ENCODE peak calls at places on chromosomes 4 and X, in six cellular contexts. B is right lobe of liver, W is esophagus muscularis mucosa, P is prostate gland, U is tibial nerve, X is vagina. F is an unnamed sample. For H3K36me3, the result is how much of the 10 kb centered on the place peaks cover.

GRCh38 chr4:20860878-20861277 is 160.6 kb downstream of the PACRGL start:
- DNase-seq in B (no peak), P (no peak), X (no peak), W (no peak), U (no peak), F (no peak)

GRCh38 chrX:56728321-56728720 is 722 bp upstream of the NBDY start:
- DNase-seq in W (no peak), U (no peak), X (no peak), B (no peak), P (no peak), F (no peak)

GRCh38 chrX:30039768-30040167 is 175.6 kb upstream of the MAGEB2 start:
- DNase-seq in P (no peak), X (no peak), W (no peak), U (no peak), B (no peak), F (no peak)

GRCh38 chr4:48275247-48275646 is 5.6 kb upstream of the TEC start:
- DNase-seq in P (no peak), U (no peak), B (no peak), W (no peak), X (no peak), F (no peak)

GRCh38 chr4:182827981-182828677 is 89.1 kb downstream of the DCTD start:
- DNase-seq in W (no peak), U (no peak), B (no peak), X (no peak), P (no peak), F (no peak)

GRCh38 chr4:11178433-11178832 is 250.3 kb downstream of the HS3ST1 start:
- DNase-seq in P (no peak), B (no peak), U (no peak), X (no peak), W (no peak), F (no peak)

GRCh38 chr4:112183252-112183651 is 38.0 kb downstream of the FAM241A start:
- DNase-seq in X (no peak), U (no peak), P (no peak), B (no peak), W (no peak), F (no peak)

GRCh38 chrX:54063361-54063760 is 19.1 kb upstream of the PHF8 start:
- DNase-seq in U (no peak), B (no peak), X (no peak), P (no peak), W (no peak), F (no peak)

GRCh38 chrX:151700581-151700980 is 5.3 kb downstream of the PRRG3 start:
- DNase-seq in W (no peak), X (no peak), P (no peak), U (no peak), B (no peak), F (no peak)

GRCh38 chrX:131778269-131779218 is 234.7 kb downstream of the OR13H1 start:
- DNase-seq in P (no peak), W (no peak), B (no peak), X (no peak), U (no peak), F (no peak)

GRCh38 chr4:24212642-24213041 is 322.8 kb upstream of the PPARGC1A start:
- DNase-seq in B (no peak), U (no peak), W (peak), P (no peak), X (no peak), F (no peak)

GRCh38 chrX:49058794-49059193 is at the start of gene CCDC120:
- DNase-seq in W (no peak), U (no peak), X (no peak), B (no peak), P (peak), F (no peak)

GRCh38 chr4:97153042-97153441 is 990.2 kb downstream of the STPG2 start:
- DNase-seq in X (no peak), U (no peak), B (no peak), P (no peak), W (no peak), F (no peak)

GRCh38 chr4:109675843-109676242 is 27.4 kb downstream of the CASP6 start:
- DNase-seq in W (no peak), P (no peak), B (no peak), X (no peak), U (no peak), F (no peak)

GRCh38 chrX:41720125-41720780 is 3.7 kb upstream of the GPR82 start:
- DNase-seq in P (no peak), W (no peak), U (no peak), X (no peak), B (no peak), F (no peak)

GRCh38 chrX:6120329-6120728 is 108.3 kb downstream of the NLGN4X start:
- DNase-seq in U (no peak), B (no peak), W (no peak), P (no peak), X (no peak), F (no peak)

GRCh38 chr4:97404876-97405523 is 738.3 kb downstream of the STPG2 start:
- DNase-seq in P (no peak), U (no peak), W (no peak), X (no peak), B (no peak), F (no peak)

GRCh38 chr4:174764105-174764729 is 64.8 kb downstream of the GLRA3 start:
- DNase-seq in U (no peak), W (no peak), B (no peak), X (no peak), P (no peak), F (no peak)

GRCh38 chrX:136339702-136340101 is 38.9 kb downstream of the ADGRG4 start:
- DNase-seq in B (no peak), U (no peak), X (no peak), W (no peak), P (no peak), F (no peak)

GRCh38 chr4:153603258-153603657 is 80.8 kb upstream of the TLR2 start:
- DNase-seq in P (no peak), B (no peak), X (no peak), W (no peak), U (no peak), F (no peak)

GRCh38 chr4:165384608-165385007 is 5.8 kb downstream of the CPE start:
- DNase-seq in W (no peak), P (no peak), U (no peak), B (no peak), X (no peak), F (no peak)

GRCh38 chrX:110082156-110082555 is 79.2 kb downstream of the TMEM164 start:
- DNase-seq in P (peak), B (no peak), X (no peak), U (no peak), W (no peak), F (no peak)

GRCh38 chr4:108738307-108738706 is 24.5 kb downstream of the ETNPPL start:
- DNase-seq in X (no peak), W (no peak), P (no peak), U (no peak), B (no peak), F (no peak)

GRCh38 chrX:137566746-137567473 is 983 bp downstream of the ZIC3 start:
- DNase-seq in U (no peak), B (no peak), X (no peak), P (no peak), W (no peak), F (no peak)

GRCh38 chr4:67853336-67853735 is 30.5 kb downstream of the TMPRSS11D start:
- DNase-seq in P (no peak), W (no peak), B (no peak), X (no peak), U (no peak), F (no peak)

GRCh38 chrX:109537324-109537665 is 651 bp downstream of the NXT2 start:
- DNase-seq in B (no peak), W (no peak), P (peak), X (no peak), U (no peak), F (peak)

GRCh38 chrX:2732076-2732475 is 19.8 kb upstream of the XG start:
- DNase-seq in X (no peak), U (no peak), B (no peak), P (no peak), W (no peak), F (no peak)

GRCh38 chr4:146179784-146180405 is 4.4 kb downstream of the LSM6 start:
- DNase-seq in X (no peak), U (no peak), W (no peak), P (no peak), B (no peak), F (no peak)

DNA sequence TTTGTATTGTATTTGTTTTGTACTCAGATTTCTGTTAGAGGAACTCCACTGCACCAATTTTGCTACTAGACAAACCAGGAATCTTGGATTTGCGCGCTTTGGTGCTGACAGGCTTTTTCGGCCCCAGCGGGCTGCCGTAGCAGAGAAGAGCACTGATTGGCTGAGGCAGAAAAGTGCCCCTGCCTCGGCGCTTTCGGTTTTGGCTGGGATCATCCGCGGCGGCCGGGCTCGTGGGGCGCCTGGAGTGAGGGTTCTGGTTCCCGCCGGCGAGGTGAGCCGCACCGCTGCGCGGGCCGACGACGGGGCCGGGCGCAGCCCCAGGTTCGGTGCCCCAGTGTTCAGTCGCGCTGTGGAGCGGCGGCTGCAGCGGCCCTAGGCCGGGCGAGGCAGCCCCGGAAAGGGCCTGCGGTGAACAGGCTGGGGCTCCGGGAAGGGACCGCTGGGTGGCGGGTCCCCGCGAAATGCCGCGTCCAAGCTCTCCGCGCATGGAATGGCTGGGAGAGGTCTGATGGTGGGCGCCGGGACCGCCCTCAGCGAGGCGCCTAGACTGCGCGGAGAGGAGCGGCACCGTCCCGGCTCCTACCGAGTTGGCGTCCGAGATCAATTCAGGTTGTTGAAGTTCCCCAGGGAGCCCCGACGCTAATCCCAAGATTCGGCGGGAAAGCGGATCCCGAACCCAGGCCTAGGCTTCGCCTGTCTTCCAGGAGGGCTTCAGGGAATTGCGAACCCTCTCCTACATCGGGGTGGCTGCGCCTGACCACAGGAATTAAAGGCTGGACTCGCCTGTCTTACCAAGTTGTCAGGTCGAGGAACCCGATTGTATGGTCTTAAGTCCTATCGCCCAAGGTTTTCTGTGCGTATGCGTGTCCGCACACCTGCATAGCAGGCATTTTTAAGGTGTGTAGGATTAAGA is at the start of gene LSM6:
- DNase-seq in X (no peak), U (peak), W (peak), B (peak), P (peak), F (peak)
- TF ChIP-seq POLR2A in X (peak), U (peak), W (no peak), B (peak), P (peak), F (peak)

GRCh38 chrX:130015181-130015580 is 32.7 kb downstream of the BCORL1 start:
- DNase-seq in P (no peak), W (no peak), B (no peak), X (no peak), U (no peak), F (no peak)
- H3K36me3 ChIP-seq in P (under half), W (under half), B (under half), X (under half), U (under half), F (under half)

DNA sequence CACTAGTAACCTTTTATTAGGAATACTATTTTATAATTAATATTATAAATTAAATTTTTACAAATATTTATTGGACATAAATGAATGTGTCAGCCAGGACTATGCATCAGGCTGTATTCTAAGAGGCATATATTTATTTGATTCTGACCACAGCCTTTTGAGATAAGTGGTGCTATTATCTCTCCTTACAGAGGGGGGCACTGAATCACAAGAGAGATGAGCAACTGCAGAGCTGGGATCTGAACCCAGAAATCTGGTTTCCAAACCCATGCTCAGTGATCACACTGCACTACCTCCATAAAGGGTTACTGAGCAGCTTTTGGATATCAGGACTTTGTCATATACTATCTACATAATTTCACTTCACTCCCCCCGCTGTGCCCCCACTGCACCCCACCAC is 322.0 kb downstream of the TMA16 start:
- DNase-seq in X (no peak), W (no peak), U (no peak), B (no peak), P (no peak), F (no peak)
- TF ChIP-seq CTCF in X (no peak), W (no peak), U (no peak), B (no peak), P (no peak), F (no peak)

DNA sequence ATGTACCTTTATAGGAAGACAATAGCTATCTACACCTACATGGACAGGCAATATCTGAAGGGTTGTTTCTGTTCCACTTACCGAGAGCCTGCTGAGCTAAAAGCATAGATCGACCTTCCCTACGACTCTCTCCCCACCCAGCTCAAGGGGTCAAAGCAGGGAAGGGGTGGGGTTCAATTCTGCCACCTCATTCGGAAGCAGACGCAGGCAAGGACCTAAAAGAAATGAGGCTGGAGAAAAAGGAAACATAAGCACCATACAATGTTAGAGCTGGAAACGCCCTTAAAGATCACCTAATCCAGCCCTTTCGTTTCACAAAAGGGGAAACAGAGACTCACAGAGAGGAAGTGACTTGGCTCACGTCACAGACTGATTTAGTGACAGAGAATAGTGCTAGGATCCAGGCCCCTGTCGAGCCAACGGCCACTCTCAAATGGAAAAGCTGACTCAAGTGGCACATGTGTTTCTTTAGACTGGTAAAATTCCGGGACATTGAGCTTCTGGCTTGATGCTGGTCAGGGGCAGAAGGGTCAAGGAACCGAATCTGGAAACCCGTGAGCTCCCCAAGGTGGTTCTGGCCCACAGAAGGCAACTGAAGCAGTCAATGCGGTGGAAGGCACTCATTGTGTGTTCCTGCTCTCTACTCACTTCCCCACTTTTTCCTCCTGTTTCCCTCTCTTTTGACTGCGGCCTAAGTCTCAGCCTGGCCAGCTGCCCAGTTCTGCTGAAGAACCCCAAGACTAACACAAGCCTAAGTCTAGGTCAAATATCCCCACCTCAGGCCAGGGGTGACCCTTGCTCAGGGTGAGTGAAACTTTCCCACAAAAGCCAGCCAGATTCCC is 7.5 kb downstream of the SEPTIN6 start:
- DNase-seq in P (no peak), U (no peak), W (no peak), X (no peak), B (no peak), F (peak)
- TF ChIP-seq POLR2A in P (no peak), U (no peak), W (no peak), X (no peak), B (no peak), F (no peak)

F was measured in adrenal gland.